ENCODE peak calls at places on chromosomes 7 and 10, in six cellular contexts. One of them, this sample, is unnamed.

GRCh38 chr10:59073456-59074053 is 102.9 kb upstream of the PHYHIPL start:
- DNase-seq in H1: no peak
- DNase-seq in GM12878: no peak
- DNase-seq in HCT116: no peak
- DNase-seq in K562: no peak
- DNase-seq in HepG2: peak; percentile 99
- DNase-seq in this sample: no peak

GRCh38 chr10:110504111-110504735 is 6.5 kb downstream of the DUSP5 start:
- DNase-seq in GM12878: peak; percentile 93
- DNase-seq in H1: no peak
- DNase-seq in HCT116: no peak
- DNase-seq in HepG2: no peak
- DNase-seq in K562: peak; percentile 39
- DNase-seq in this sample: no peak

GRCh38 chr10:43785252-43785651 is 136.6 kb upstream of the ZNF32 start:
- DNase-seq in GM12878: no peak
- DNase-seq in H1: no peak
- DNase-seq in HepG2: peak; percentile 21
- DNase-seq in HCT116: peak; percentile 4
- DNase-seq in K562: peak; percentile 4
- DNase-seq in this sample: no peak

GRCh38 chr7:12322903-12323300 is 80.8 kb downstream of the VWDE start:
- DNase-seq in HepG2: no peak
- DNase-seq in K562: no peak
- DNase-seq in H1: no peak
- DNase-seq in HCT116: no peak
- DNase-seq in GM12878: peak; percentile 31
- DNase-seq in this sample: no peak

GRCh38 chr10:113961261-113961938 is 82.3 kb upstream of the ADRB1 start:
- DNase-seq in GM12878: peak; percentile 86
- DNase-seq in H1: no peak
- DNase-seq in HCT116: no peak
- DNase-seq in K562: no peak
- DNase-seq in HepG2: no peak
- DNase-seq in this sample: no peak

GRCh38 chr7:120272261-120272895 is 597 bp upstream of the KCND2 start:
- DNase-seq in HepG2: peak; percentile 22
- DNase-seq in HCT116: peak; percentile 37
- DNase-seq in H1: peak; percentile 54
- DNase-seq in K562: peak; percentile 70
- DNase-seq in GM12878: peak; percentile 27
- DNase-seq in this sample: peak; percentile 36

GRCh38 chr7:79593819-79594218 is 140.4 kb upstream of the MAGI2 start:
- DNase-seq in H1: no peak
- DNase-seq in GM12878: no peak
- DNase-seq in HepG2: no peak
- DNase-seq in K562: no peak
- DNase-seq in HCT116: no peak
- DNase-seq in this sample: no peak

GRCh38 chr10:58016614-58017013 is 251.1 kb downstream of the IPMK start:
- DNase-seq in GM12878: no peak
- DNase-seq in HCT116: no peak
- DNase-seq in K562: no peak
- DNase-seq in H1: no peak
- DNase-seq in HepG2: no peak
- DNase-seq in this sample: peak; percentile 32

GRCh38 chr7:135774284-135774683 is 25.7 kb upstream of the FAM180A start:
- DNase-seq in K562: no peak
- DNase-seq in HepG2: peak; percentile 14
- DNase-seq in GM12878: no peak
- DNase-seq in HCT116: no peak
- DNase-seq in H1: no peak
- DNase-seq in this sample: no peak

GRCh38 chr10:102300289-102300843 is 55.0 kb downstream of the GBF1 start:
- DNase-seq in K562: no peak
- DNase-seq in H1: no peak
- DNase-seq in HCT116: no peak
- DNase-seq in GM12878: no peak
- DNase-seq in HepG2: peak; percentile 8
- DNase-seq in this sample: no peak

GRCh38 chr7:155289949-155290501 is 7.7 kb upstream of the INSIG1 start:
- DNase-seq in H1: no peak
- DNase-seq in GM12878: no peak
- DNase-seq in K562: no peak
- DNase-seq in HCT116: no peak
- DNase-seq in HepG2: no peak
- DNase-seq in this sample: no peak
- TF ChIP-seq ZNF274 in H1: no peak
- TF ChIP-seq ZNF274 in GM12878: no peak
- TF ChIP-seq ZNF274 in K562: no peak
- TF ChIP-seq ZNF274 in HCT116: no peak
- TF ChIP-seq ZNF274 in HepG2: no peak
- TF ChIP-seq ZNF274 in this sample: no peak

DNA sequence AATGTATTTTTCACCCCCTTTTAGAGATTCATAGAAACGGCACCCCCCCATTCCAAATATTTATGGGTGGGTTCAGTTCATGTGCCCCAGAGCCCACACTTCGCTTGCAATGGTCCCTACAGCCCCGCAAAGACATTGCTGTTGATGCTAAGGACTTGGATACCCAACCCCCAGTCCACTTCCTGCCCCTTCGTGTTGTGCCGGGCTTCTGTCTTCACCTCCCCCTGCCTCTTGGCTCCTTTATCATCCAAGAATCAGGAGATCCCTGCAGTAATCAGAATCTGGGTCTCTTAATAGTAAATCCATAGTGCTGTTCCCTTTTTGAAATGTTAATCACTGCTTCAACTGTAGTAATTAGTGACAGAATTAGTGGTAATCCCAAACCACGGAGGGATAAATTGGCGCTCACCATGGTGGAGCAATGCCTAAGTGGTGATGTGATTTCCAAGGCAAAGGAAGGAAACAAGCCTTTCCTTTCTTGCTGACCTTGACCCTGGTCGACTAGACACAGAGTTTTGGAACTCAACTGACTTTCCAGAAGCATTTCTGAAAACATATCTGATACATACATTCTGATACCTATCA is 67.7 kb downstream of the HK1 start:
- DNase-seq in H1: no peak
- DNase-seq in HCT116: no peak
- DNase-seq in K562: no peak
- DNase-seq in GM12878: no peak
- DNase-seq in HepG2: no peak
- DNase-seq in this sample: no peak
- H3K4me1 ChIP-seq in H1: peaks cover 21% of the 10 kb centered on the region
- H3K4me1 ChIP-seq in HCT116: no peaks in the 10 kb centered on the region
- H3K4me1 ChIP-seq in K562: peaks cover 14% of the 10 kb centered on the region
- H3K4me1 ChIP-seq in GM12878: peaks cover 24% of the 10 kb centered on the region
- H3K4me1 ChIP-seq in HepG2: no peaks in the 10 kb centered on the region
- H3K4me1 ChIP-seq in this sample: peaks cover 4% of the 10 kb centered on the region

GRCh38 chr7:100190059-100190711 is 12.5 kb downstream of the STAG3 start:
- DNase-seq in GM12878: no peak
- DNase-seq in HCT116: peak; percentile 42
- DNase-seq in K562: peak; percentile 49
- DNase-seq in H1: no peak
- DNase-seq in HepG2: peak; percentile 41
- DNase-seq in this sample: no peak
- TF ChIP-seq ZNF274 in GM12878: no peak
- TF ChIP-seq ZNF274 in HCT116: no peak
- TF ChIP-seq ZNF274 in K562: no peak
- TF ChIP-seq ZNF274 in H1: no peak
- TF ChIP-seq ZNF274 in HepG2: no peak
- TF ChIP-seq ZNF274 in this sample: no peak

DNA sequence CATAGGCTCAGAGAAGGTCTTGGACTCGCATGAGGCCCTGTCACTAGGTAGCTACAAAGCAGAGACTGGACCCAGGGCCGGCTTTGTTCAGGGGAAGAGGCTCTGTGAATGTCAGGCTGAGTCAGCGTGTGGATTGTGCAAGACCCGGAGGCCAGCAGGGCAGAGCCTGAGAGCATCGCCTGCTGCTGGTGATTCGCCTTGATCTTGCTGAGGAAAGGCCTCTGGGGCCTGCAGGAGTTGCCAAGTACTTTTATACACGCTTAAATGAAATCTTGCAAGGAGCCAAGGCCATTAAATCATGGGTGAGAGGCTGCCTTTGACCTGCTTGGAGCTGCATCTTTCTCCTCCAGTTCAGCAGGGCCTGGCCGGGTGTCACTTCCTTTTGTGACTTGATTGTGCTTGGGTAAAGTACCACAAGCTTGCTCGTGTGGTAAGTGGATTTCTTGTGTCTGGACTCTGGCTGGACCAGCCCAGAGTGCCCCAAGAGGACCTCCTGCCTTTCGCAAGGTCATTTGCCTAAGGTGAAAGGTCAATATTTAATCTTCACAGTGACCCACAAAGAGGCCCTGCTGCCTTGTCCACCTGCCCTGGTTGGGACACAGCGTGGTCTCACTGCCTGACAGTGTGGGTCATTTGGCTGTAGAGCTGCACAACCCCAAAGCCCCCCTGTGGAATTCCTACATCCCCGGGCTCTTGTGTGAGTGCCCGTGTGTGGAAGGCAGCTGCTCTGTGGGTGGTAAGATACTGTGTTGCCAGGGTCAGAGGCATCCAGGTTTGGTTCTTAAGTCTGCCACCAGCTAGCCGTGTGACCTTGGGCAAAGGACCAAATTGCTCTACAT is 38.6 kb upstream of the SH2D4B start:
- DNase-seq in HepG2: peak; percentile 94
- DNase-seq in HCT116: peak; percentile 85
- DNase-seq in K562: no peak
- DNase-seq in H1: no peak
- DNase-seq in GM12878: no peak
- DNase-seq in this sample: peak; percentile 42
- H3K4me1 ChIP-seq in HepG2: peaks cover 100% of the 10 kb centered on the region
- H3K4me1 ChIP-seq in HCT116: peaks cover 95% of the 10 kb centered on the region
- H3K4me1 ChIP-seq in K562: peaks cover 65% of the 10 kb centered on the region
- H3K4me1 ChIP-seq in H1: peaks cover 29% of the 10 kb centered on the region
- H3K4me1 ChIP-seq in GM12878: peaks cover 45% of the 10 kb centered on the region
- H3K4me1 ChIP-seq in this sample: peaks cover 29% of the 10 kb centered on the region

GRCh38 chr7:106488465-106488864 is 172.5 kb downstream of the CCDC71L start:
- DNase-seq in HCT116: no peak
- DNase-seq in HepG2: no peak
- DNase-seq in GM12878: no peak
- DNase-seq in K562: no peak
- DNase-seq in H1: no peak
- DNase-seq in this sample: no peak

GRCh38 chr7:106487892-106488291 is 173.1 kb downstream of the CCDC71L start:
- DNase-seq in HCT116: no peak
- DNase-seq in GM12878: no peak
- DNase-seq in H1: no peak
- DNase-seq in K562: no peak
- DNase-seq in HepG2: no peak
- DNase-seq in this sample: no peak

DNA sequence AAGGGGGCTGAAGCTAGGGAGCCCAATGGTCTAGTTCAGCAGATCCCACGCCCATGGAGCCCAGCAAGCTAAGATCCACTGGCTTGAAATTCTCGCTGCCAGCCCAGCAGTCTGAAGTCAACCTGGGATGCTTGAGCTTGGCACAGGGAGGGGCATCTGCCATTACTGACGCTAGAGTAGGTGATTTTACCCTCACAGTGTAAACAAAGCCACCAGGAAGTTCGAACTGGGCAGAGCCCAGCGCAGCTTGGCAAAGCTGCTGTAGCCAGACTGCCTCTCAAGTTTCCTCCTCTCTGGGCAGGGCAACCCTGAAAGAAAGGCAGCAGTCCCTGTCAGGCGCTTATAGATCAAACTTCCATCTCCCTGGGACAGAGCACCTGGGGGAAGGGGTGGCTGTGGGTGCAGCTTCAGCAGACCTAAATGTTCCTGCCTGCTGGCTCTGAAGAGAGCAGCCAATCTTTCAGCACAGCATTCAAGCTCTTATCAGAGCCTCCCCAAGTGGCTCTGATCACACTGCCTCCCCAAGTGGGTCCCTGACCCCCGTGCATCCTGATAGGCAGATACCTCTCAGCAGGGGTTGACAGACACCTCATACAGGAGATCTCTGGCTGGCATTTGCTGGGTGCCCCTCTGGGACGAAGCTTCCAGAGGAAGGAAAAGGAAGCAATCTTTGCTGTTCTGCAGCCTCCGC is 167.8 kb downstream of the CCDC71L start:
- DNase-seq in K562: no peak
- DNase-seq in HepG2: no peak
- DNase-seq in H1: no peak
- DNase-seq in GM12878: no peak
- DNase-seq in HCT116: no peak
- DNase-seq in this sample: no peak
- TF ChIP-seq ZNF274 in K562: no peak
- TF ChIP-seq ZNF274 in HepG2: no peak
- TF ChIP-seq ZNF274 in H1: no peak
- TF ChIP-seq ZNF274 in GM12878: no peak
- TF ChIP-seq ZNF274 in HCT116: no peak
- TF ChIP-seq ZNF274 in this sample: no peak

GRCh38 chr10:32889631-32890212 is 68.3 kb downstream of the ITGB1 start:
- DNase-seq in HepG2: no peak
- DNase-seq in H1: no peak
- DNase-seq in HCT116: no peak
- DNase-seq in GM12878: no peak
- DNase-seq in K562: no peak
- DNase-seq in this sample: no peak

GRCh38 chr10:32891261-32891660 is 66.8 kb downstream of the ITGB1 start:
- DNase-seq in H1: no peak
- DNase-seq in K562: no peak
- DNase-seq in GM12878: no peak
- DNase-seq in HCT116: no peak
- DNase-seq in HepG2: no peak
- DNase-seq in this sample: no peak

GRCh38 chr10:32888161-32888927 is 69.7 kb downstream of the ITGB1 start:
- DNase-seq in H1: no peak
- DNase-seq in HCT116: no peak
- DNase-seq in K562: no peak
- DNase-seq in GM12878: no peak
- DNase-seq in HepG2: no peak
- DNase-seq in this sample: no peak

GRCh38 chr10:32887481-32887880 is 70.5 kb downstream of the ITGB1 start:
- DNase-seq in GM12878: no peak
- DNase-seq in HepG2: no peak
- DNase-seq in H1: no peak
- DNase-seq in HCT116: no peak
- DNase-seq in K562: no peak
- DNase-seq in this sample: no peak

DNA sequence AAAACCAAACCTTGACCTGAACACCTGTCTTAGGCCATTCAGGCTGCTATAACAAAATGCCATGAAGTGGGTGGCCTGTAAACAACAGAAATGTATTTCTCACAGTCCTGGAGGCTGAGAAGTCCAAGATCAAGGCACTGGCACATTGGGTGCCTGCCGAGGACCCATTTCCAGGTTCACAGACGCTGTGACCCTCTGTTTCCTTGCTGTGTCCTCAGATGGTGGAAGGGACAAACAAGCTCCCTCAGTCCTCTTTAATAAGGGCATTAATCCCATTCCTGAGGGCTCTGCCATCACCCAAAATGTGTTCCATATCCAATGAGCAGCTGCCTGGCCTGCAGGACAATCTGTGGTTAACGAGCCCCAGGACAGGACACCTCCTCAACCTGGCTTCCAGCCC is 67.6 kb downstream of the ITGB1 start:
- DNase-seq in GM12878: no peak
- DNase-seq in HepG2: no peak
- DNase-seq in H1: no peak
- DNase-seq in HCT116: no peak
- DNase-seq in K562: no peak
- DNase-seq in this sample: no peak
- H3K4me1 ChIP-seq in GM12878: no peaks in the 10 kb centered on the region
- H3K4me1 ChIP-seq in HepG2: no peaks in the 10 kb centered on the region
- H3K4me1 ChIP-seq in H1: peaks cover 2% of the 10 kb centered on the region
- H3K4me1 ChIP-seq in HCT116: no peaks in the 10 kb centered on the region
- H3K4me1 ChIP-seq in K562: no peaks in the 10 kb centered on the region
- H3K4me1 ChIP-seq in this sample: no peaks in the 10 kb centered on the region

GRCh38 chr10:100736809-100737358 is 8.5 kb upstream of the PAX2 start:
- DNase-seq in HCT116: no peak
- DNase-seq in H1: no peak
- DNase-seq in GM12878: no peak
- DNase-seq in HepG2: no peak
- DNase-seq in K562: no peak
- DNase-seq in this sample: no peak
- TF ChIP-seq ZNF274 in HCT116: no peak
- TF ChIP-seq ZNF274 in H1: no peak
- TF ChIP-seq ZNF274 in GM12878: no peak
- TF ChIP-seq ZNF274 in HepG2: no peak
- TF ChIP-seq ZNF274 in K562: no peak
- TF ChIP-seq ZNF274 in this sample: no peak

This sample was measured in NT2/D1.